ENCODE peak calls at places on chromosomes 2 and 18, in four cellular contexts. D, Y, J and L are unnamed samples.

GRCh38 chr2:223725986-223726970 is 111.1 kb downstream of the AP1S3 start:
- DNase-seq in D (no peak), Y (no peak), J (no peak), L (no peak)

GRCh38 chr2:145028055-145028630 is 508.2 kb upstream of the ZEB2 start:
- DNase-seq in D (no peak), Y (no peak), J (no peak), L (no peak)

GRCh38 chr2:42793314-42794270 is 1.2 kb upstream of the HAAO start:
- DNase-seq in D (no peak), Y (no peak), J (no peak), L (no peak)

GRCh38 chr18:77223221-77223639 is 26.4 kb upstream of the GALR1 start:
- DNase-seq in D (no peak), Y (no peak), J (no peak), L (no peak)

GRCh38 chr18:36298113-36298701 is 694 bp downstream of the FHOD3 start:
- DNase-seq in D (no peak), Y (no peak), J (no peak), L (no peak)

GRCh38 chr2:181457121-181457740 is at the start of gene ITGA4:
- DNase-seq in D (peak), Y (no peak), J (peak), L (peak)

GRCh38 chr2:21317131-21317530 is 193.4 kb downstream of the TDRD15 start:
- DNase-seq in D (peak), Y (peak), J (no peak), L (no peak)

GRCh38 chr18:54558609-54559585 is 32.1 kb upstream of the DYNAP start:
- DNase-seq in D (no peak), Y (no peak), J (no peak), L (no peak)

GRCh38 chr18:76553715-76554603 is 58.9 kb upstream of the ZNF516 start:
- DNase-seq in D (no peak), Y (no peak), J (peak), L (no peak)

GRCh38 chr2:25331686-25332365 is 9.9 kb downstream of the DNMT3A start:
- DNase-seq in D (no peak), Y (no peak), J (no peak), L (no peak)

DNA sequence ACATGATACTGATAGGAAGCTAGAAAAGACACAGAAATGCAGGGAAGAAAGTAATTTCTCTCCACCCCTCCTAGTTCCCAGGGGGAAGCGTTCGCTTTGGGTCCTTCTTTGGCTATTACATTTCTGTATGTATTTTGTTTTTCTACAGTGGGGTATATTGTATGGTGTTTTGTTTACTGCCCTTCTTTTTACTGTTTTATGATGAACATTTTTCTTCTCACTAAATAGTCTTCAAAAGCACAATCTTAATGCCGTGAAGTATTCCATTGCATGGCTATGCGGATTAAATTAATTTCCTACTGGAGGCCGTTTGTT is 354 bp upstream of the TMBIM1 start:
- DNase-seq in D (no peak), Y (no peak), J (no peak), L (no peak)
- H3K27ac ChIP-seq in D (peak), Y (peak), J (no peak), L (peak)

DNA sequence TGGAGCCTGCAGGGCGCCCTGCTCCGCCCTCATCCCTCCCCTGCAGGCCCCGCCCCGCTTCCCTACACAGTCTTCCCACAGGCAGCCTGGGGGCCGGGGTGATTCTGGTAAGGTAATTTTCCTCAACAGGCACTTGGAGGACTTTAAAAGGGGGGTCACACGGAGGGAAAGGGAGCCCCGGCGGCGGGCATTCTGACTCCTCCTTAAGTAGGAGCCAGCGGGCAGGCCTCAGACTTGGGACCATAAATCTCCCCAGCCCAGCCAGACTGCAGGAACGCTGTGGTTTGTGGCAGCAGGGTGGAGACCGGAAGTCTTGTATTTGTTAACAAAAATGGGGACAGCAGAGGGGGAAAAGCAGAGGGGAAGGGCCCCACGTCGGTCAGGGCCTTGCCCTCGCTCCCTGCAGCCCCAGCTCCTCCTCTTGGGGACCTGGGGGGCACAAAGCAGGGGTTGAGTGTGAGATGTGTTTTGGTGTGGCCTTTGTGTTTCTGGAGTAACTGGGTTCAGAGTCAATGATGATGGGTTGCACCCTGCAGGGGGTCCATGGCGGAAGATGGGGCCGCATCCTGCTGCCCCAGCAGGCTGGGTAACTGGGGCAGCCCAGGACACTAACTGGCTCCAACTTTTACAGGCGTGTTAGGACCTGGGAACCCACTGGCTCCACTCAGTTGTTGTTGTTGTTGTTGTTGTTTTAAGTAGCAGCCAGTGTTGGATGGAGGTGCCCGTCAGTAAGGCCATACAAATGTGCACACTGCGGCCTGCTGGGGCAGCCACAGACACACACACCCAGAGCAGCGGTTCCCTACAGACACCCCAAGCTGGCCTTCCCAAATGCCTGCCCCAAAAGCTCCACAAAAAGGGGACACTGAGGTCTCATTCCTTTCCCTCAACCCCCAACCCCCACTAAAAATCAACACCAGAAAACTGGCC is 27.7 kb downstream of the SMAD7 start:
- DNase-seq in D (peak), Y (no peak), J (no peak), L (peak)
- H3K4me3 ChIP-seq in D (peak), Y (peak), J (peak), L (peak)

GRCh38 chr2:173876833-173877413 is 88.2 kb downstream of the SP3 start:
- DNase-seq in D (no peak), Y (no peak), J (no peak), L (no peak)

GRCh38 chr2:173880561-173880960 is 84.6 kb downstream of the SP3 start:
- DNase-seq in D (no peak), Y (no peak), J (no peak), L (no peak)

GRCh38 chr2:173881886-173882285 is 83.3 kb downstream of the SP3 start:
- DNase-seq in D (no peak), Y (no peak), J (no peak), L (no peak)

GRCh38 chr2:173884403-173884802 is 80.8 kb downstream of the SP3 start:
- DNase-seq in D (peak), Y (no peak), J (no peak), L (no peak)

GRCh38 chr2:173881466-173881865 is 83.7 kb downstream of the SP3 start:
- DNase-seq in D (peak), Y (no peak), J (no peak), L (no peak)
- H3K27ac ChIP-seq in D (no peak), Y (no peak), J (no peak), L (no peak)

DNA sequence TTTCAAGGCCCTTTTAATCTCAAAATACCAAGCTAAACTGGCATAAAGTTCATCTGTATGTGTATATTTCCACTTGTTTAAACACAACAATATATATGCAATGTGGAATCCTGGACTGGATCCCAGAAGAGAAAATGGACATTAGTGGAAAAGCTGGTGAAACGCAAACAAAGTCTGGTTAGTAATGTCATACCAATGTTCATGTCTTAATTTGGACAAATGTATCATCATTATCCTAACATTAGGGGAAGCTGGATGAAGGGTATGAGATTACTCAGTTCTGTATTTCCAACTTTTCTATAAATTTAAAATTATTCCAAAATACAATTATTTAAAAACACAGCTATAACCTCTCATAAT is 3.8 kb downstream of the SP3 start:
- DNase-seq in D (no peak), Y (no peak), J (no peak), L (no peak)
- H3K4me3 ChIP-seq in D (peak), Y (no peak), J (no peak), L (no peak)

DNA sequence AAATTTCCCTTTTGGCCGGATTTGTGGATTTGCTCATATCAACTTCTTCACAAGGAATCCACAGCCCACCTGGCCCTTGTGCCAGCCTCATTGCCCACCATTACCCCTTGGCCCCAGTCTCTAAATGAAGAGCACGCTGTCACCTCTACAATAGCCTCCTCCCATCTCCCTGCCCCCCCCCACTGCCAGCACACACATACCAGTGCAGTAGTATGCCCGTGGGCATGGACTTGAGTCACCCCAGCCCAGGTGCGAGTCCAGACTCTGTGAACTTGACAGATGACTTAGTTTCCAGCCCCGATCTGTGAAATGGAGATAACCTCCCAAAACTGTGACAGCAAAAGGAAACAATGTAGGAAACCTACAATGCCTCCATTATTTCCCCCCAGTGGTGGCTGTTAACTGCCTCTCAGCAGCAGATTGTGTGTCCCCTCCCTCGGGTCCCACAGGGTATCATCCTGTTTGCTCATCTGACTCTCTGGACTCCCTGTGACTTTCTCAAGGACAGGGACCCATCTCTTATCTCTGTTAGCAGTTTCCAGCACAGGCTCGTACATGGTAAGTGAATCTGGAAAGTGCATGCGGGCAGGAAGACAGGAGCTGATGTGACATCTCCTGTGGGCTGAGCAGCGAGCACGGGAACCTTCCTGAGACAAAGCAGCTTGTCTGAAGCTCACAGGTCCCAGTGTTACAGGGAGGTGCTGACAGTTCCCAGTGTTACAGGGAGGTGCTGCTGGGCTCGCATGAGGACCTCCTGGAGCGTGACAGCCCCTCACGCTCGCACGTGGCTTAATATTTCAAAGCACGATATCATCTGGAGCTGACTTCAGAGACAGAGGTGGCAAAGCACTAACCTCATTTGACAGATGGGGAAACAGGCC is 4.2 kb upstream of the TMEM185B start:
- DNase-seq in D (peak), Y (no peak), J (no peak), L (no peak)
- H3K27ac ChIP-seq in D (no peak), Y (no peak), J (no peak), L (no peak)

GRCh38 chr2:170917957-170918356 is 11.1 kb upstream of the GORASP2 start:
- DNase-seq in D (no peak), Y (no peak), J (no peak), L (no peak)
- H3K4me3 ChIP-seq in D (no peak), Y (no peak), J (no peak), L (no peak)

GRCh38 chr2:9003616-9004337 is at the start of gene MBOAT2:
- DNase-seq in D (peak), Y (no peak), J (peak), L (peak)
- H3K27ac ChIP-seq in D (peak), Y (peak), J (peak), L (peak)

DNA sequence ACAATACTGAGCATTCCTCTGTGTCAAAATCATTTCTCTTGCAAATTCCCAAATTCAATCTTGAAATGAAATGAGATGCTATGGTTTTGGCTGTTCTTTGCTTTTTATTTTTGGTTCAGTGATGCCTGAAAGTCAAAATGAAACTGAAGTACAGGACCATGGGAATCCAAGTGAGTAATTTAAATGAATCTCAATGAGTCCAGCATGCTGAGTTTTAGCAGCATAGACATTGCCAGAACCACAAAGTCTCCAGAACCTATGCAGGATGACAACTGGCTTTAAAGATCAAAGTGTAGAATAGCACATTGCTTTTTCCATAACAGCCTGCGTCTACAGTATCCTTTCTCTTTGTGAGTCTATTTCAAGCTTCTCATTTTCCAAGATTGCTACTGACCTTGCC is 1050.7 kb upstream of the PIK3C3 start:
- DNase-seq in D (no peak), Y (no peak), J (no peak), L (no peak)
- H3K4me3 ChIP-seq in D (no peak), Y (no peak), J (no peak), L (no peak)

GRCh38 chr2:96324716-96325037 is 440 bp upstream of the ITPRIPL1 start:
- DNase-seq in D (no peak), Y (no peak), J (no peak), L (no peak)
- H3K27ac ChIP-seq in D (peak), Y (no peak), J (no peak), L (peak)